ENCODE peak calls at places on chromosomes 6 and 20, in four cellular contexts. One of them, this sample, is unnamed.

GRCh38 chr20:49893242-49894072 is 21.9 kb downstream of the SPATA2 start:
- DNase-seq in fibroblast of lung: no peak
- DNase-seq in pancreas: peak; percentile 29
- DNase-seq in IMR-90: peak; percentile 14
- DNase-seq in this sample: no peak

GRCh38 chr6:25193865-25194679 is 85.1 kb upstream of the CARMIL1 start:
- DNase-seq in fibroblast of lung: peak; percentile 25
- DNase-seq in pancreas: no peak
- DNase-seq in IMR-90: no peak
- DNase-seq in this sample: no peak

GRCh38 chr20:11849976-11850670 is 67.6 kb upstream of the BTBD3 start:
- DNase-seq in fibroblast of lung: peak; percentile 84
- DNase-seq in pancreas: no peak
- DNase-seq in IMR-90: peak; percentile 45
- DNase-seq in this sample: no peak

GRCh38 chr6:131555992-131556391 is 17.0 kb upstream of the ARG1 start:
- DNase-seq in fibroblast of lung: no peak
- DNase-seq in pancreas: no peak
- DNase-seq in IMR-90: no peak
- DNase-seq in this sample: no peak

GRCh38 chr6:163416640-163417253 is 2.2 kb downstream of the QKI start:
- DNase-seq in fibroblast of lung: peak; percentile 86
- DNase-seq in pancreas: no peak
- DNase-seq in IMR-90: peak; percentile 87
- DNase-seq in this sample: peak; percentile 16

GRCh38 chr20:38315290-38315966 is 11.5 kb downstream of the BPI start:
- DNase-seq in fibroblast of lung: peak; percentile 37
- DNase-seq in pancreas: no peak
- DNase-seq in IMR-90: peak; percentile 41
- DNase-seq in this sample: no peak

GRCh38 chr20:64044484-64045247 is 4.8 kb downstream of the SOX18 start:
- DNase-seq in fibroblast of lung: peak; percentile 50
- DNase-seq in pancreas: no peak
- DNase-seq in IMR-90: peak; percentile 37
- DNase-seq in this sample: no peak

GRCh38 chr6:159961523-159961922 is 7.4 kb upstream of the IGF2R start:
- DNase-seq in fibroblast of lung: peak; percentile 21
- DNase-seq in pancreas: no peak
- DNase-seq in IMR-90: peak; percentile 31
- DNase-seq in this sample: no peak

GRCh38 chr6:20436719-20437118 is 35.0 kb downstream of the E2F3 start:
- DNase-seq in fibroblast of lung: no peak
- DNase-seq in pancreas: no peak
- DNase-seq in IMR-90: no peak
- DNase-seq in this sample: no peak
- H3K36me3 ChIP-seq in fibroblast of lung: peaks cover under 1% of the 10 kb centered on the region
- H3K36me3 ChIP-seq in pancreas: no peaks in the 10 kb centered on the region
- H3K36me3 ChIP-seq in IMR-90: peaks cover 8% of the 10 kb centered on the region
- H3K36me3 ChIP-seq in this sample: peaks cover 3% of the 10 kb centered on the region

GRCh38 chr20:58660855-58661254 is 9.8 kb downstream of the STX16 start:
- DNase-seq in fibroblast of lung: no peak
- DNase-seq in pancreas: no peak
- DNase-seq in IMR-90: no peak
- DNase-seq in this sample: no peak
- H3K4me3 ChIP-seq in fibroblast of lung: no peak overlapping the region
- H3K4me3 ChIP-seq in pancreas: no peak overlapping the region
- H3K4me3 ChIP-seq in IMR-90: no peak overlapping the region
- H3K4me3 ChIP-seq in this sample: peak overlapping the region; percentile 30

GRCh38 chr6:161394437-161394836 is 120.6 kb upstream of the AGPAT4 start:
- DNase-seq in fibroblast of lung: no peak
- DNase-seq in pancreas: no peak
- DNase-seq in IMR-90: no peak
- DNase-seq in this sample: no peak

GRCh38 chr6:161393839-161394364 is 120.0 kb upstream of the AGPAT4 start:
- DNase-seq in fibroblast of lung: peak; percentile 90
- DNase-seq in pancreas: no peak
- DNase-seq in IMR-90: peak; percentile 90
- DNase-seq in this sample: peak; percentile 20

GRCh38 chr6:161395832-161396231 is 122.0 kb upstream of the AGPAT4 start:
- DNase-seq in fibroblast of lung: no peak
- DNase-seq in pancreas: no peak
- DNase-seq in IMR-90: no peak
- DNase-seq in this sample: no peak

GRCh38 chr6:161396539-161396938 is 122.7 kb upstream of the AGPAT4 start:
- DNase-seq in fibroblast of lung: no peak
- DNase-seq in pancreas: no peak
- DNase-seq in IMR-90: no peak
- DNase-seq in this sample: no peak

GRCh38 chr6:161393292-161393691 is 119.4 kb upstream of the AGPAT4 start:
- DNase-seq in fibroblast of lung: no peak
- DNase-seq in pancreas: no peak
- DNase-seq in IMR-90: no peak
- DNase-seq in this sample: no peak
- H3K36me3 ChIP-seq in fibroblast of lung: no peaks in the 10 kb centered on the region
- H3K36me3 ChIP-seq in pancreas: no peaks in the 10 kb centered on the region
- H3K36me3 ChIP-seq in IMR-90: no peaks in the 10 kb centered on the region
- H3K36me3 ChIP-seq in this sample: no peaks in the 10 kb centered on the region

GRCh38 chr6:127842562-127842961 is 58.3 kb downstream of the THEMIS start:
- DNase-seq in fibroblast of lung: no peak
- DNase-seq in pancreas: no peak
- DNase-seq in IMR-90: no peak
- DNase-seq in this sample: no peak
- H3K4me3 ChIP-seq in fibroblast of lung: no peak overlapping the region
- H3K4me3 ChIP-seq in pancreas: no peak overlapping the region
- H3K4me3 ChIP-seq in IMR-90: no peak overlapping the region
- H3K4me3 ChIP-seq in this sample: no peak overlapping the region

GRCh38 chr20:34883809-34884208 is 7.4 kb downstream of the ACSS2 start:
- DNase-seq in fibroblast of lung: no peak
- DNase-seq in pancreas: no peak
- DNase-seq in IMR-90: no peak
- DNase-seq in this sample: no peak

GRCh38 chr20:34884260-34884659 is 7.8 kb downstream of the ACSS2 start:
- DNase-seq in fibroblast of lung: no peak
- DNase-seq in pancreas: no peak
- DNase-seq in IMR-90: no peak
- DNase-seq in this sample: no peak

GRCh38 chr20:34880095-34880680 is 3.8 kb downstream of the ACSS2 start:
- DNase-seq in fibroblast of lung: no peak
- DNase-seq in pancreas: no peak
- DNase-seq in IMR-90: no peak
- DNase-seq in this sample: no peak

GRCh38 chr20:34883087-34883688 is 6.8 kb downstream of the ACSS2 start:
- DNase-seq in fibroblast of lung: no peak
- DNase-seq in pancreas: no peak
- DNase-seq in IMR-90: no peak
- DNase-seq in this sample: no peak

DNA sequence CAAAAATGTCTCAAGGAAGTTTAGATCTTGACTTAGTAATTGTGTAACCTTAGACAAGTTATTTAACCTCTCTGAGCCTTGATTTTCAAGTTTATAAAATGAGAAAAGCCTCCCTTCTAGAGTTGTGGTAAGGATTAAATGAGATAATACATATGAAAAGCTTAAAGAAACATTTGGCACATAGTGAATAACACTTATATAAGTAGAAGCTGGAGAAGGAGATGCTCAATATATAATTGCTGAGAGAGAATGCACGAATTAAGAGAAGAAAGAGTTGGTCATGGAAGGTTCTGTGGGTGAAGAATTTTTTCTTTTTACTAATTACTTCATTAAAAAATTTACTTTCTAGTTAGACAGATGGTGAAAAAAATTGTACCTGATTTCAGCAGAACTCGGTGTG is 5.3 kb downstream of the ACSS2 start:
- DNase-seq in fibroblast of lung: no peak
- DNase-seq in pancreas: no peak
- DNase-seq in IMR-90: no peak
- DNase-seq in this sample: no peak
- H3K36me3 ChIP-seq in fibroblast of lung: peaks cover 3% of the 10 kb centered on the region
- H3K36me3 ChIP-seq in pancreas: no peaks in the 10 kb centered on the region
- H3K36me3 ChIP-seq in IMR-90: peaks cover 8% of the 10 kb centered on the region
- H3K36me3 ChIP-seq in this sample: peaks cover 8% of the 10 kb centered on the region